ENCODE peak calls at places on chromosomes 13 and 19, in four cellular contexts. C is stimulated activated CD4-positive, alpha-beta T cell treated with anti-CD3 and anti-CD28 coated beads, Interleukin-1b, Interleukin-23, amount 100 ng/mL, for 1 hour; M is HL-60; S is effector CD4-positive, alpha-beta T cell. B is an unnamed sample.
A peak's percentile ranks its signal among the peaks of the same experiment; 100 is the strongest.

GRCh38 chr19:45781282-45782161 is 768 bp downstream of the DMPK start:
- DNase-seq in C (no peak), M (no peak), S (no peak), B (no peak)

GRCh38 chr13:22357132-22357531 is 686.3 kb downstream of the FGF9 start:
- DNase-seq in C (no peak), S (no peak), M (no peak), B (no peak)

GRCh38 chr13:65032825-65033224 is 2197.3 kb downstream of the PCDH9 start:
- DNase-seq in S (no peak), M (no peak), C (no peak), B (no peak)

GRCh38 chr19:51698296-51698695 is 5.2 kb downstream of the SPACA6 start:
- DNase-seq in C (no peak), S (no peak), M (no peak), B (no peak)

GRCh38 chr19:10043286-10043927 is 30.1 kb downstream of the RDH8 start:
- DNase-seq in M (no peak), S (no peak), C (no peak), B (no peak)

GRCh38 chr19:17303940-17304267 is 679 bp upstream of the ABHD8 start:
- DNase-seq in C (no peak), S (no peak), M (no peak), B (no peak)

GRCh38 chr13:35994131-35994966 is 136.8 kb downstream of the DCLK1 start:
- DNase-seq in M (no peak), C (no peak), S (no peak), B (no peak)

GRCh38 chr19:4624301-4624700 is 15.0 kb upstream of the TNFAIP8L1 start:
- DNase-seq in C (no peak), M (no peak), S (no peak), B (no peak)

GRCh38 chr19:48338802-48339660 is 13.7 kb downstream of the EMP3 start:
- DNase-seq in M (no peak), C (no peak), S (no peak), B (no peak)

GRCh38 chr13:57036290-57036689 is 104.4 kb upstream of the PRR20A start:
- DNase-seq in M (no peak), S (no peak), C (no peak), B (no peak)

GRCh38 chr19:15443838-15444237 is 5.9 kb downstream of the WIZ start:
- DNase-seq in C (no peak), S (no peak), M (no peak), B (no peak)

GRCh38 chr13:31896427-31896826 is 135.1 kb upstream of the FRY start:
- DNase-seq in M (no peak), S (no peak), C (no peak), B (no peak)

GRCh38 chr13:47326061-47326460 is 429.2 kb upstream of the HTR2A start:
- DNase-seq in C (no peak), M (no peak), S (no peak), B (no peak)

GRCh38 chr19:43901395-43902390 is 33.4 kb downstream of the ZNF45 start:
- DNase-seq in S (peak; percentile 41), C (peak; percentile 48), M (peak; percentile 87), B (peak; percentile 81)

GRCh38 chr13:93345642-93346220 is 119.1 kb downstream of the GPC6 start:
- DNase-seq in C (no peak), M (no peak), S (no peak), B (no peak)

GRCh38 chr19:32392946-32393345 is 12.6 kb upstream of the DPY19L3 start:
- DNase-seq in C (no peak), M (no peak), S (no peak), B (no peak)

GRCh38 chr13:35794734-35795389 is 318.4 kb upstream of the MAB21L1 start:
- DNase-seq in M (no peak), C (no peak), S (no peak), B (no peak)

GRCh38 chr19:38917921-38918491 is 6.0 kb upstream of the CCER2 start:
- DNase-seq in C (no peak), S (no peak), M (peak; percentile 7), B (peak; percentile 93)

GRCh38 chr13:77492982-77493381 is 42.5 kb upstream of the SCEL start:
- DNase-seq in C (no peak), S (no peak), M (peak; percentile 34), B (no peak)

GRCh38 chr13:77544765-77545316 is 9.3 kb downstream of the SCEL start:
- DNase-seq in C (no peak), M (no peak), S (no peak), B (no peak)

GRCh38 chr13:113184568-113185440 is 23.7 kb downstream of the PCID2 start:
- DNase-seq in S (no peak), M (no peak), C (no peak), B (no peak)

GRCh38 chr19:16327911-16328823 is 3.5 kb downstream of the KLF2 start:
- DNase-seq in S (peak; percentile 53), C (no peak), M (peak; percentile 100), B (no peak)

GRCh38 chr19:16457195-16457953 is 14.4 kb downstream of the EPS15L1 start:
- DNase-seq in M (no peak), S (no peak), C (no peak), B (no peak)

GRCh38 chr19:1366899-1367870 is 16.5 kb upstream of the NDUFS7 start:
- DNase-seq in S (no peak), C (no peak), M (peak; percentile 75), B (no peak)

GRCh38 chr13:21371011-21371410 is 88.1 kb downstream of the ZDHHC20 start:
- DNase-seq in M (no peak), C (no peak), S (no peak), B (no peak)

GRCh38 chr13:43377149-43377548 is 353.8 kb downstream of the DNAJC15 start:
- DNase-seq in M (no peak), C (no peak), S (no peak), B (no peak)

GRCh38 chr19:38063921-38064320 is 156.9 kb downstream of the SIPA1L3 start:
- DNase-seq in S (no peak), C (no peak), M (no peak), B (no peak)

GRCh38 chr13:23696610-23697009 is 126.4 kb downstream of the TNFRSF19 start:
- DNase-seq in S (no peak), M (no peak), C (no peak), B (no peak)

GRCh38 chr13:22883262-22883840 is 297.4 kb upstream of the SGCG start:
- DNase-seq in C (no peak), M (no peak), S (no peak), B (no peak)

GRCh38 chr19:42412223-42412622 is 15.0 kb downstream of the LIPE start:
- DNase-seq in M (no peak), C (no peak), S (no peak), B (no peak)

GRCh38 chr19:48724796-48725753 is 5.5 kb upstream of the MAMSTR start:
- DNase-seq in C (no peak), M (peak; percentile 68), S (peak; percentile 24), B (no peak)

GRCh38 chr19:50922316-50922853 is 11.2 kb upstream of the KLK4 start:
- DNase-seq in C (peak; percentile 46), S (peak; percentile 65), M (peak; percentile 76), B (peak; percentile 80)

GRCh38 chr19:37970699-37971098 is 63.7 kb downstream of the SIPA1L3 start:
- DNase-seq in S (no peak), M (no peak), C (no peak), B (no peak)